ENCODE peak calls at places on chromosomes 12 and 14, in six cellular contexts. K, F, N, B, X and I are unnamed samples.

GRCh38 chr14:64942531-64943111 is at the start of gene GPX2:
- DNase-seq in K (no peak), F (no peak), N (no peak), B (no peak), X (no peak), I (no peak)

GRCh38 chr12:117033382-117034045 is 65.7 kb downstream of the TESC start:
- DNase-seq in K (no peak), F (no peak), N (no peak), B (no peak), X (no peak), I (peak; percentile 21)

GRCh38 chr12:117603316-117604113 is 242.1 kb upstream of the NOS1 start:
- DNase-seq in K (no peak), F (no peak), N (no peak), B (no peak), X (no peak), I (no peak)

GRCh38 chr12:24244801-24245200 is 295.3 kb upstream of the SOX5 start:
- DNase-seq in K (no peak), F (no peak), N (no peak), B (no peak), X (no peak), I (no peak)

GRCh38 chr14:89833120-89833521 is 121.4 kb downstream of the EFCAB11 start:
- DNase-seq in K (no peak), F (no peak), N (peak; percentile 42), B (no peak), X (peak; percentile 39), I (no peak)

GRCh38 chr12:110349096-110349495 is 54.4 kb downstream of the ANAPC7 start:
- DNase-seq in K (no peak), F (no peak), N (no peak), B (no peak), X (no peak), I (no peak)

GRCh38 chr12:89439946-89440345 is 84.7 kb downstream of the GALNT4 start:
- DNase-seq in K (peak; percentile 38), F (peak; percentile 70), N (peak; percentile 44), B (no peak), X (peak; percentile 30), I (peak; percentile 69)

GRCh38 chr12:22206111-22206728 is 128.3 kb downstream of the ST8SIA1 start:
- DNase-seq in K (no peak), F (no peak), N (no peak), B (no peak), X (no peak), I (no peak)

GRCh38 chr14:94143711-94144110 is 14.3 kb upstream of the IFI27L2 start:
- DNase-seq in K (no peak), F (no peak), N (no peak), B (no peak), X (no peak), I (no peak)

GRCh38 chr12:51265024-51265423 is 5.2 kb downstream of the SMAGP start:
- DNase-seq in K (no peak), F (no peak), N (no peak), B (no peak), X (no peak), I (no peak)

GRCh38 chr14:105280525-105280924 is 20.3 kb downstream of the BRF1 start:
- DNase-seq in K (no peak), F (no peak), N (no peak), B (no peak), X (no peak), I (no peak)

GRCh38 chr14:105282098-105282725 is 18.6 kb downstream of the BRF1 start:
- DNase-seq in K (no peak), F (no peak), N (no peak), B (no peak), X (no peak), I (no peak)

GRCh38 chr14:105279642-105280361 is 21.0 kb downstream of the BRF1 start:
- DNase-seq in K (no peak), F (no peak), N (no peak), B (no peak), X (no peak), I (no peak)

GRCh38 chr14:105283028-105283427 is 17.8 kb downstream of the BRF1 start:
- DNase-seq in K (no peak), F (no peak), N (no peak), B (no peak), X (no peak), I (no peak)

GRCh38 chr14:105281354-105282097 is 19.3 kb downstream of the BRF1 start:
- DNase-seq in K (peak; percentile 80), F (peak; percentile 77), N (peak; percentile 56), B (no peak), X (peak; percentile 78), I (peak; percentile 63)
- TF ChIP-seq CTCF in K (peak; percentile 79), F (peak; percentile 83), N (peak; percentile 79), B (peak; percentile 34), X (peak; percentile 79), I (peak; percentile 77)

GRCh38 chr14:22285991-22286390 is 303.0 kb downstream of the DAD1 start:
- DNase-seq in K (no peak), F (no peak), N (no peak), B (no peak), X (no peak), I (no peak)
- TF ChIP-seq CTCF in K (no peak), F (no peak), N (no peak), B (no peak), X (no peak), I (no peak)

GRCh38 chr14:104726600-104727451 is 2.8 kb downstream of the ADSS1 start:
- DNase-seq in K (no peak), F (no peak), N (no peak), B (no peak), X (no peak), I (no peak)

GRCh38 chr14:104723651-104724406 is at the start of gene ADSS1:
- DNase-seq in K (peak; percentile 39), F (no peak), N (no peak), B (peak; percentile 53), X (no peak), I (peak; percentile 66)

GRCh38 chr14:104725772-104726548 is 1.9 kb downstream of the ADSS1 start:
- DNase-seq in K (no peak), F (no peak), N (no peak), B (no peak), X (no peak), I (no peak)

GRCh38 chr14:104724407-104724980 is 465 bp downstream of the ADSS1 start:
- DNase-seq in K (no peak), F (peak; percentile 20), N (no peak), B (no peak), X (no peak), I (no peak)

DNA sequence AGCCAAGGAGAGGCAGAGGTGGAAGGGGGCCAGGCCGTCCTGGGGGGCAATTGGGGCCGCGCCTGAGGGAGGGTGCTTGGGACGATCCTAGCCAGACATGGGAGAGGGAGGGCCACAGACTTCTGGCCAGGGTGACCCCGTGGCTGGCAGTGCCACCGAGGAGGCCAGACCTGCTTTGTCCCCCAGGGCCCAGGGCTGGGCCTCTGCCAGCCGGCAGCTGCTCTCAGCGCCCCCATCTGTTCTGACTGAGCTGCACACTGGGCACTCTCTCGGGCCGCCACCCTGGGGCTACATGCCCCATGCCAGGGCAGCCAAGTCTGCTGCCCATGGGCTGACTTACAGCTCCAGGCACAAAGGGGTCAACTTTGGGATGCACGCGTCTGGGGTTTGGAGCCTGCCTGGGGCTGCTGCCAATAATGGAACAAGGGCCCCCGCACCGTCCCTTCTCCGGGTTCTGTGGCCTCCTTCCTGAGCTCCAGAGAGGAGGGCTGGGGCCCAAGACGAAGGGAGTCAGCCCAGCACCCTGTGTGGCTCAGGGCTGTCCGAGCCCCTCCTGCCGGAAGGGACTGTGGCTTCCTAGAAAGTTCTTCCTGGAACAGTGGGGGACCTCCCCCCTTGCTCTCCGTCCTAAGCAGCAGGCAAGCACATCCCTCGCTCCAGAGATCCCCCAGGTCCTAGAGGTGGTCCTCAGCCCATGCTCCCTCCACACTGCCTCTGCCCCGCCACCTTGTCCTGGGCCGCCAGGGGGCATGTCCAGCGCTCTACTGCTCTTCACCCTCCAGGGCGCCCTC is 1.1 kb downstream of the ADSS1 start:
- DNase-seq in K (peak; percentile 63), F (peak; percentile 28), N (no peak), B (peak; percentile 45), X (peak; percentile 27), I (peak; percentile 53)
- TF ChIP-seq CTCF in K (peak; percentile 31), F (peak; percentile 33), N (peak; percentile 10), B (no peak), X (peak; percentile 42), I (peak; percentile 32)

GRCh38 chr12:69290545-69291277 is 51.3 kb downstream of the CPSF6 start:
- DNase-seq in K (peak; percentile 79), F (peak; percentile 85), N (peak; percentile 57), B (peak; percentile 58), X (peak; percentile 79), I (peak; percentile 82)

GRCh38 chr12:69287556-69287955 is 48.2 kb downstream of the CPSF6 start:
- DNase-seq in K (no peak), F (no peak), N (no peak), B (no peak), X (peak; percentile 16), I (no peak)

GRCh38 chr12:69291278-69291593 is 51.9 kb downstream of the CPSF6 start:
- DNase-seq in K (no peak), F (no peak), N (no peak), B (no peak), X (no peak), I (no peak)
- TF ChIP-seq CTCF in K (no peak), F (no peak), N (no peak), B (peak; percentile 19), X (no peak), I (no peak)

GRCh38 chr12:57112492-57113294 is 1.5 kb upstream of the STAT6 start:
- DNase-seq in K (no peak), F (no peak), N (no peak), B (no peak), X (no peak), I (no peak)

GRCh38 chr12:57107456-57107855 is 3.7 kb downstream of the STAT6 start:
- DNase-seq in K (no peak), F (no peak), N (no peak), B (no peak), X (no peak), I (no peak)

GRCh38 chr12:57109207-57110160 is 1.7 kb downstream of the STAT6 start:
- DNase-seq in K (no peak), F (no peak), N (no peak), B (no peak), X (no peak), I (no peak)

GRCh38 chr12:57110189-57111045 is 745 bp downstream of the STAT6 start:
- DNase-seq in K (peak; percentile 50), F (peak; percentile 40), N (no peak), B (peak; percentile 74), X (peak; percentile 50), I (peak; percentile 63)

GRCh38 chr12:57111046-57111698 is at the start of gene STAT6:
- DNase-seq in K (peak; percentile 90), F (peak; percentile 87), N (peak; percentile 67), B (peak; percentile 68), X (peak; percentile 93), I (peak; percentile 91)
- TF ChIP-seq CTCF in K (no peak), F (no peak), N (no peak), B (no peak), X (no peak), I (no peak)